ENCODE peak calls at places on chromosomes 6 and 20, in four cellular contexts. C, A, H and M are unnamed samples.

GRCh38 chr6:160431231-160431630 is 83.1 kb downstream of the SLC22A3 start:
- DNase-seq in A (no peak), C (no peak), H (no peak), M (no peak)

GRCh38 chr6:148430897-148431296 is 88.3 kb downstream of the SASH1 start:
- DNase-seq in A (peak; percentile 25), H (no peak), C (no peak), M (no peak)

GRCh38 chr6:43450699-43451131 is 4.6 kb downstream of the DLK2 start:
- DNase-seq in A (no peak), H (no peak), C (no peak), M (no peak)

GRCh38 chr6:7051780-7052440 is 55.9 kb upstream of the RREB1 start:
- DNase-seq in A (peak; percentile 36), H (peak; percentile 67), C (no peak), M (no peak)

GRCh38 chr20:40678286-40678835 is 10.7 kb downstream of the MAFB start:
- DNase-seq in A (peak; percentile 92), H (no peak), C (no peak), M (peak; percentile 29)

GRCh38 chr6:2630891-2631458 is 119.7 kb downstream of the MYLK4 start:
- DNase-seq in A (no peak), C (no peak), H (no peak), M (no peak)

GRCh38 chr6:155519339-155519738 is 63.7 kb upstream of the NOX3 start:
- DNase-seq in C (no peak), A (no peak), H (no peak), M (no peak)

GRCh38 chr6:133446789-133447188 is 205.6 kb downstream of the EYA4 start:
- DNase-seq in C (no peak), A (no peak), H (no peak), M (no peak)

GRCh38 chr20:63177134-63177784 is 38.7 kb downstream of the YTHDF1 start:
- DNase-seq in A (no peak), H (no peak), C (no peak), M (no peak)

GRCh38 chr20:24953621-24954133 is 4.6 kb downstream of the CST7 start:
- DNase-seq in H (peak; percentile 45), A (no peak), C (no peak), M (no peak)

GRCh38 chr20:37452236-37452635 is 68.8 kb upstream of the NNAT start:
- DNase-seq in H (no peak), A (no peak), C (no peak), M (no peak)

GRCh38 chr6:1970151-1970561 is 275.2 kb downstream of the GMDS start:
- DNase-seq in C (no peak), H (no peak), A (peak; percentile 64), M (peak; percentile 37)

GRCh38 chr6:94071835-94072234 is 652.5 kb upstream of the EPHA7 start:
- DNase-seq in A (no peak), C (no peak), H (no peak), M (no peak)

GRCh38 chr6:21846541-21847451 is 253.2 kb downstream of the SOX4 start:
- DNase-seq in H (no peak), A (peak; percentile 97), C (peak; percentile 87), M (peak; percentile 97)

GRCh38 chr6:75830959-75831885 is 82.2 kb downstream of the MYO6 start:
- DNase-seq in C (no peak), A (no peak), H (no peak), M (no peak)

GRCh38 chr6:43246301-43247114 is 3.2 kb downstream of the TTBK1 start:
- DNase-seq in A (peak; percentile 93), H (peak; percentile 58), C (no peak), M (no peak)

GRCh38 chr20:2751347-2751867 is 49.0 kb downstream of the CPXM1 start:
- DNase-seq in A (no peak), H (peak; percentile 61), C (no peak), M (no peak)